ENCODE peak calls at places on chromosomes 13 and 19, in seven cellular contexts. One of them, this sample, is unnamed.

GRCh38 chr13:38590796-38591507 is 95.9 kb upstream of the FREM2 start:
- DNase-seq in GM13977: no peak
- DNase-seq in fibroblast of the aortic adventitia: no peak
- DNase-seq in astrocyte: no peak
- DNase-seq in mesothelial cell of epicardium: no peak
- DNase-seq in cardiac fibroblast: no peak
- DNase-seq in Panc1: no peak
- DNase-seq in this sample: no peak

GRCh38 chr13:28744656-28745055 is 25.9 kb upstream of the SLC46A3 start:
- DNase-seq in GM13977: no peak
- DNase-seq in fibroblast of the aortic adventitia: no peak
- DNase-seq in astrocyte: no peak
- DNase-seq in mesothelial cell of epicardium: no peak
- DNase-seq in cardiac fibroblast: no peak
- DNase-seq in Panc1: no peak
- DNase-seq in this sample: no peak

GRCh38 chr19:28554321-28555091 is 658.4 kb downstream of the UQCRFS1 start:
- DNase-seq in GM13977: no peak
- DNase-seq in fibroblast of the aortic adventitia: no peak
- DNase-seq in astrocyte: no peak
- DNase-seq in mesothelial cell of epicardium: no peak
- DNase-seq in cardiac fibroblast: no peak
- DNase-seq in Panc1: no peak
- DNase-seq in this sample: no peak

GRCh38 chr13:111259058-111259457 is 61.4 kb upstream of the TEX29 start:
- DNase-seq in GM13977: no peak
- DNase-seq in fibroblast of the aortic adventitia: no peak
- DNase-seq in astrocyte: no peak
- DNase-seq in mesothelial cell of epicardium: no peak
- DNase-seq in cardiac fibroblast: no peak
- DNase-seq in Panc1: no peak
- DNase-seq in this sample: no peak

GRCh38 chr13:84658881-84659661 is 776.8 kb upstream of the SLITRK1 start:
- DNase-seq in GM13977: no peak
- DNase-seq in fibroblast of the aortic adventitia: peak
- DNase-seq in astrocyte: peak
- DNase-seq in mesothelial cell of epicardium: no peak
- DNase-seq in cardiac fibroblast: peak
- DNase-seq in Panc1: no peak
- DNase-seq in this sample: no peak

GRCh38 chr13:112729408-112729807 is 39.6 kb downstream of the ATP11A start:
- DNase-seq in GM13977: no peak
- DNase-seq in fibroblast of the aortic adventitia: no peak
- DNase-seq in astrocyte: no peak
- DNase-seq in mesothelial cell of epicardium: no peak
- DNase-seq in cardiac fibroblast: peak
- DNase-seq in Panc1: no peak
- DNase-seq in this sample: no peak

GRCh38 chr19:18340990-18341868 is 831 bp downstream of the PGPEP1 start:
- DNase-seq in GM13977: peak
- DNase-seq in fibroblast of the aortic adventitia: peak
- DNase-seq in astrocyte: peak
- DNase-seq in mesothelial cell of epicardium: no peak
- DNase-seq in cardiac fibroblast: no peak
- DNase-seq in Panc1: no peak
- DNase-seq in this sample: peak

GRCh38 chr13:79228972-79229371 is 177.1 kb downstream of the RBM26 start:
- DNase-seq in GM13977: no peak
- DNase-seq in fibroblast of the aortic adventitia: no peak
- DNase-seq in astrocyte: no peak
- DNase-seq in mesothelial cell of epicardium: no peak
- DNase-seq in cardiac fibroblast: no peak
- DNase-seq in Panc1: no peak
- DNase-seq in this sample: no peak

GRCh38 chr19:58317481-58318072 is 9.2 kb upstream of the ZSCAN22 start:
- DNase-seq in GM13977: no peak
- DNase-seq in fibroblast of the aortic adventitia: peak
- DNase-seq in astrocyte: peak
- DNase-seq in mesothelial cell of epicardium: no peak
- DNase-seq in cardiac fibroblast: peak
- DNase-seq in Panc1: no peak
- DNase-seq in this sample: no peak

GRCh38 chr19:39165857-39166256 is 30.9 kb upstream of the NCCRP1 start:
- DNase-seq in GM13977: no peak
- DNase-seq in fibroblast of the aortic adventitia: no peak
- DNase-seq in astrocyte: no peak
- DNase-seq in mesothelial cell of epicardium: no peak
- DNase-seq in cardiac fibroblast: no peak
- DNase-seq in Panc1: no peak
- DNase-seq in this sample: no peak

GRCh38 chr19:10701955-10702307 is 692 bp downstream of the QTRT1 start:
- DNase-seq in GM13977: peak
- DNase-seq in fibroblast of the aortic adventitia: no peak
- DNase-seq in astrocyte: no peak
- DNase-seq in mesothelial cell of epicardium: peak
- DNase-seq in cardiac fibroblast: no peak
- DNase-seq in Panc1: no peak
- DNase-seq in this sample: peak

GRCh38 chr19:16874250-16874977 is 14.4 kb upstream of the F2RL3 start:
- DNase-seq in GM13977: no peak
- DNase-seq in fibroblast of the aortic adventitia: no peak
- DNase-seq in astrocyte: no peak
- DNase-seq in mesothelial cell of epicardium: no peak
- DNase-seq in cardiac fibroblast: no peak
- DNase-seq in Panc1: no peak
- DNase-seq in this sample: no peak

GRCh38 chr13:114043421-114044053 is 69.7 kb upstream of the C13orf46 start:
- DNase-seq in GM13977: no peak
- DNase-seq in fibroblast of the aortic adventitia: peak
- DNase-seq in astrocyte: peak
- DNase-seq in mesothelial cell of epicardium: no peak
- DNase-seq in cardiac fibroblast: peak
- DNase-seq in Panc1: no peak
- DNase-seq in this sample: peak

GRCh38 chr19:37964109-37964508 is 57.1 kb downstream of the SIPA1L3 start:
- DNase-seq in GM13977: no peak
- DNase-seq in fibroblast of the aortic adventitia: no peak
- DNase-seq in astrocyte: peak
- DNase-seq in mesothelial cell of epicardium: no peak
- DNase-seq in cardiac fibroblast: no peak
- DNase-seq in Panc1: no peak
- DNase-seq in this sample: no peak

GRCh38 chr19:17762505-17763229 is 11.4 kb downstream of the FCHO1 start:
- DNase-seq in GM13977: no peak
- DNase-seq in fibroblast of the aortic adventitia: peak
- DNase-seq in astrocyte: peak
- DNase-seq in mesothelial cell of epicardium: no peak
- DNase-seq in cardiac fibroblast: peak
- DNase-seq in Panc1: no peak
- DNase-seq in this sample: no peak

GRCh38 chr13:93227906-93228801 is 1.5 kb downstream of the GPC6 start:
- DNase-seq in GM13977: peak
- DNase-seq in fibroblast of the aortic adventitia: peak
- DNase-seq in astrocyte: peak
- DNase-seq in mesothelial cell of epicardium: peak
- DNase-seq in cardiac fibroblast: peak
- DNase-seq in Panc1: no peak
- DNase-seq in this sample: no peak

DNA sequence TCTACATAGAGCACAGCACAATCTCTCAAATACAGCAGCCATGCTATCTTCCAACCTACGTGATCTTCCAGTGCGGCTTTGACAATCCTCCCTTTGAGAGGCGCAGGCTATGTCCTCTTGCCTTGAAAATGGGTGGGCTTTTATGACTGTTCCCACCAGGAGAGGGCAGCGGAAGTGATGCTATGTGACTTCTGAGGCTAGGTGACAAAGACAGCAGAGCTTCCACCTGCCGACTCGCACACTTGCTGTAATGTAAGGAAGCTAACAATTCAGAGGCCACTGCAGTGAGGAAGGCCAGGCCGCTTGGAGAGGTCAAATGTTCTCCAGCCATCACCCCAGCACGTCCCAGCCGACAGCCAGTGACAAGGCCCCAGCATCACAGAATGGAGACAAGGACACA is 65.8 kb downstream of the MRPL57 start:
- DNase-seq in GM13977: no peak
- DNase-seq in fibroblast of the aortic adventitia: no peak
- DNase-seq in astrocyte: no peak
- DNase-seq in mesothelial cell of epicardium: no peak
- DNase-seq in cardiac fibroblast: no peak
- DNase-seq in Panc1: no peak
- DNase-seq in this sample: no peak
- TF ChIP-seq CTCF in GM13977: no peak
- TF ChIP-seq CTCF in fibroblast of the aortic adventitia: no peak
- TF ChIP-seq CTCF in astrocyte: no peak
- TF ChIP-seq CTCF in mesothelial cell of epicardium: no peak
- TF ChIP-seq CTCF in cardiac fibroblast: no peak
- TF ChIP-seq CTCF in Panc1: no peak
- TF ChIP-seq CTCF in this sample: no peak

GRCh38 chr19:36120092-36120983 is 5.1 kb downstream of the TBCB start:
- DNase-seq in GM13977: no peak
- DNase-seq in fibroblast of the aortic adventitia: no peak
- DNase-seq in astrocyte: no peak
- DNase-seq in mesothelial cell of epicardium: no peak
- DNase-seq in cardiac fibroblast: no peak
- DNase-seq in Panc1: no peak
- DNase-seq in this sample: no peak
- TF ChIP-seq CTCF in GM13977: no peak
- TF ChIP-seq CTCF in fibroblast of the aortic adventitia: no peak
- TF ChIP-seq CTCF in astrocyte: no peak
- TF ChIP-seq CTCF in mesothelial cell of epicardium: no peak
- TF ChIP-seq CTCF in cardiac fibroblast: no peak
- TF ChIP-seq CTCF in Panc1: no peak
- TF ChIP-seq CTCF in this sample: no peak

GRCh38 chr19:35644206-35644986 is 2.9 kb downstream of the ETV2 start:
- DNase-seq in GM13977: peak
- DNase-seq in fibroblast of the aortic adventitia: peak
- DNase-seq in astrocyte: peak
- DNase-seq in mesothelial cell of epicardium: peak
- DNase-seq in cardiac fibroblast: peak
- DNase-seq in Panc1: peak
- DNase-seq in this sample: peak

GRCh38 chr19:35642798-35643254 is 1.3 kb downstream of the ETV2 start:
- DNase-seq in GM13977: no peak
- DNase-seq in fibroblast of the aortic adventitia: no peak
- DNase-seq in astrocyte: no peak
- DNase-seq in mesothelial cell of epicardium: no peak
- DNase-seq in cardiac fibroblast: no peak
- DNase-seq in Panc1: no peak
- DNase-seq in this sample: no peak

GRCh38 chr19:35644987-35645679 is 3.0 kb upstream of the COX6B1 start:
- DNase-seq in GM13977: peak
- DNase-seq in fibroblast of the aortic adventitia: peak
- DNase-seq in astrocyte: no peak
- DNase-seq in mesothelial cell of epicardium: peak
- DNase-seq in cardiac fibroblast: peak
- DNase-seq in Panc1: peak
- DNase-seq in this sample: peak

GRCh38 chr19:35642312-35642711 is 767 bp downstream of the ETV2 start:
- DNase-seq in GM13977: no peak
- DNase-seq in fibroblast of the aortic adventitia: no peak
- DNase-seq in astrocyte: no peak
- DNase-seq in mesothelial cell of epicardium: no peak
- DNase-seq in cardiac fibroblast: no peak
- DNase-seq in Panc1: no peak
- DNase-seq in this sample: no peak

GRCh38 chr19:35643255-35644205 is 2.0 kb downstream of the ETV2 start:
- DNase-seq in GM13977: peak
- DNase-seq in fibroblast of the aortic adventitia: peak
- DNase-seq in astrocyte: peak
- DNase-seq in mesothelial cell of epicardium: peak
- DNase-seq in cardiac fibroblast: peak
- DNase-seq in Panc1: peak
- DNase-seq in this sample: peak
- TF ChIP-seq CTCF in GM13977: peak
- TF ChIP-seq CTCF in fibroblast of the aortic adventitia: no peak
- TF ChIP-seq CTCF in astrocyte: no peak
- TF ChIP-seq CTCF in mesothelial cell of epicardium: no peak
- TF ChIP-seq CTCF in cardiac fibroblast: no peak
- TF ChIP-seq CTCF in Panc1: no peak
- TF ChIP-seq CTCF in this sample: no peak

DNA sequence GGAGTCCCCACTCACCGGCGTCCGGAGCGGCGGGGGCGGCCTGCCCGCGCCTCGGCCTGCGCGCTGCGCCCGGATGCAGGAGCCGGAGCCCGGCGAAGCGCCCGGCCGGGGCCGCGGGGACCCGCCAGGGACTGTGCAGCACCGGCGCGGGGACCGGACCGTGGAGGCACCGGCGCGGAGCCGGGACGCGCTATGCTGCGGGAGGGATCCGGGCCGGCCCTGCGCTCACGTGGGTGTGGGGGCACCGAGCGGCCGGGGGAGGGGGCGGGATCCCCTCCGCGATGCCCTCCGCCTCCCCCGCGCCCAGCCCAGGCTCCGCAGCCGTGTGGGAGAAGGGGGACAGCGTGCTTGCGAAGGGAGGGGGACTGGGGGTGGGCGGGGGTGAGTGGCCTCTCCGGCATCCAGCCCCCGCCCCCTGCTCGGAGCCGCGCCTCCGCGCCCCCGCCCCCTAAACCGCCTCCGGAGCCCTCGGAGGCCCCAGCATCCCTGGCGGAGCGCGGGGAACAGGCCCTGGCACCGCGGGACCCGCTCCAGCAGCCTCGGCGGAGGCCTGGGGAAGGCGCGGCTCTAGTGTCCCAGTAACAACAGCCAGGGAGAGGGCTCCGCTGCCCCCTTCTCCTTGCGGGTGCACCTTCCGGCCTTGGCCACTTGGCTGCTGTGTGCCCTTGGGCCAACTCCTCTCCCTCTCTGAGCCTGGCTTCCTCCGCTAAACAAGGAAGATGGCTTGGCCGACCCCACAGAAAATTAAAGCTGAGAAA is at the start of gene SLC1A6:
- DNase-seq in GM13977: no peak
- DNase-seq in fibroblast of the aortic adventitia: no peak
- DNase-seq in astrocyte: no peak
- DNase-seq in mesothelial cell of epicardium: no peak
- DNase-seq in cardiac fibroblast: no peak
- DNase-seq in Panc1: no peak
- DNase-seq in this sample: no peak
- TF ChIP-seq CTCF in GM13977: no peak
- TF ChIP-seq CTCF in fibroblast of the aortic adventitia: no peak
- TF ChIP-seq CTCF in astrocyte: no peak
- TF ChIP-seq CTCF in mesothelial cell of epicardium: no peak
- TF ChIP-seq CTCF in cardiac fibroblast: no peak
- TF ChIP-seq CTCF in Panc1: no peak
- TF ChIP-seq CTCF in this sample: no peak

GRCh38 chr19:42277821-42278809 is 9.1 kb downstream of the CIC start:
- DNase-seq in GM13977: no peak
- DNase-seq in fibroblast of the aortic adventitia: peak
- DNase-seq in astrocyte: no peak
- DNase-seq in mesothelial cell of epicardium: no peak
- DNase-seq in cardiac fibroblast: peak
- DNase-seq in Panc1: no peak
- DNase-seq in this sample: no peak
- TF ChIP-seq CTCF in GM13977: no peak
- TF ChIP-seq CTCF in fibroblast of the aortic adventitia: no peak
- TF ChIP-seq CTCF in astrocyte: no peak
- TF ChIP-seq CTCF in mesothelial cell of epicardium: no peak
- TF ChIP-seq CTCF in cardiac fibroblast: no peak
- TF ChIP-seq CTCF in Panc1: no peak
- TF ChIP-seq CTCF in this sample: no peak

This sample was measured in GM20000.